ENCODE peak calls at places on chromosome 4, in four cellular contexts. One of them, this sample, is unnamed.

GRCh38 chr4:126874533-126874932 is 758.2 kb upstream of the INTU start:
- DNase-seq in neuronal stem cell: no peak
- DNase-seq in mesenchymal stem cell: no peak
- DNase-seq in H9: no peak
- DNase-seq in this sample: no peak

GRCh38 chr4:1277667-1278335 is 11.9 kb upstream of the MAEA start:
- DNase-seq in mesenchymal stem cell: no peak
- DNase-seq in H9: no peak
- DNase-seq in neuronal stem cell: no peak
- DNase-seq in this sample: no peak

GRCh38 chr4:6582889-6583504 is 8.0 kb downstream of the MAN2B2 start:
- DNase-seq in mesenchymal stem cell: peak; percentile 20
- DNase-seq in neuronal stem cell: no peak
- DNase-seq in H9: no peak
- DNase-seq in this sample: peak; percentile 19

GRCh38 chr4:185638548-185639301 is 103.4 kb upstream of the PDLIM3 start:
- DNase-seq in H9: peak; percentile 39
- DNase-seq in neuronal stem cell: no peak
- DNase-seq in mesenchymal stem cell: peak; percentile 22
- DNase-seq in this sample: no peak

GRCh38 chr4:93475730-93476129 is 352.8 kb upstream of the ATOH1 start:
- DNase-seq in neuronal stem cell: no peak
- DNase-seq in mesenchymal stem cell: no peak
- DNase-seq in H9: no peak
- DNase-seq in this sample: no peak

GRCh38 chr4:9785926-9786325 is 4.5 kb downstream of the DRD5 start:
- DNase-seq in neuronal stem cell: no peak
- DNase-seq in H9: no peak
- DNase-seq in mesenchymal stem cell: no peak
- DNase-seq in this sample: no peak

GRCh38 chr4:108060686-108061321 is 71.1 kb downstream of the HADH start:
- DNase-seq in neuronal stem cell: no peak
- DNase-seq in mesenchymal stem cell: peak; percentile 29
- DNase-seq in H9: no peak
- DNase-seq in this sample: no peak

GRCh38 chr4:103996637-103997036 is 276.9 kb upstream of the TACR3 start:
- DNase-seq in mesenchymal stem cell: peak; percentile 91
- DNase-seq in neuronal stem cell: peak; percentile 51
- DNase-seq in H9: peak; percentile 82
- DNase-seq in this sample: peak; percentile 49

GRCh38 chr4:8438743-8439142 is 1.8 kb downstream of the ACOX3 start:
- DNase-seq in H9: no peak
- DNase-seq in neuronal stem cell: no peak
- DNase-seq in mesenchymal stem cell: no peak
- DNase-seq in this sample: no peak

GRCh38 chr4:16092682-16093319 is 9.0 kb upstream of the PROM1 start:
- DNase-seq in neuronal stem cell: no peak
- DNase-seq in H9: peak; percentile 52
- DNase-seq in mesenchymal stem cell: no peak
- DNase-seq in this sample: no peak

GRCh38 chr4:20194079-20195013 is 57.4 kb upstream of the SLIT2 start:
- DNase-seq in mesenchymal stem cell: peak; percentile 45
- DNase-seq in neuronal stem cell: no peak
- DNase-seq in H9: no peak
- DNase-seq in this sample: no peak

GRCh38 chr4:140996757-140997156 is 136.5 kb downstream of the RNF150 start:
- DNase-seq in H9: no peak
- DNase-seq in neuronal stem cell: no peak
- DNase-seq in mesenchymal stem cell: peak; percentile 49
- DNase-seq in this sample: peak; percentile 16

GRCh38 chr4:26238782-26239647 is 81.8 kb upstream of the RBPJ start:
- DNase-seq in H9: no peak
- DNase-seq in neuronal stem cell: peak; percentile 58
- DNase-seq in mesenchymal stem cell: peak; percentile 20
- DNase-seq in this sample: no peak

GRCh38 chr4:38314663-38315062 is 349.3 kb upstream of the KLF3 start:
- DNase-seq in neuronal stem cell: no peak
- DNase-seq in mesenchymal stem cell: no peak
- DNase-seq in H9: no peak
- DNase-seq in this sample: no peak

GRCh38 chr4:72987741-72988729 is 81.5 kb downstream of the COX18 start:
- DNase-seq in mesenchymal stem cell: no peak
- DNase-seq in H9: no peak
- DNase-seq in neuronal stem cell: no peak
- DNase-seq in this sample: peak; percentile 22

GRCh38 chr4:89446193-89446592 is 138.6 kb upstream of the GPRIN3 start:
- DNase-seq in neuronal stem cell: no peak
- DNase-seq in mesenchymal stem cell: no peak
- DNase-seq in H9: no peak
- DNase-seq in this sample: no peak

GRCh38 chr4:86511590-86511989 is 82.5 kb upstream of the PTPN13 start:
- DNase-seq in H9: no peak
- DNase-seq in mesenchymal stem cell: no peak
- DNase-seq in neuronal stem cell: no peak
- DNase-seq in this sample: no peak

GRCh38 chr4:56240554-56241190 is 146.6 kb downstream of the AASDH start:
- DNase-seq in neuronal stem cell: no peak
- DNase-seq in H9: no peak
- DNase-seq in mesenchymal stem cell: peak; percentile 38
- DNase-seq in this sample: no peak

GRCh38 chr4:152935138-152935537 is 985 bp upstream of the FHDC1 start:
- DNase-seq in neuronal stem cell: peak; percentile 35
- DNase-seq in H9: peak; percentile 73
- DNase-seq in mesenchymal stem cell: peak; percentile 6
- DNase-seq in this sample: peak; percentile 75

DNA sequence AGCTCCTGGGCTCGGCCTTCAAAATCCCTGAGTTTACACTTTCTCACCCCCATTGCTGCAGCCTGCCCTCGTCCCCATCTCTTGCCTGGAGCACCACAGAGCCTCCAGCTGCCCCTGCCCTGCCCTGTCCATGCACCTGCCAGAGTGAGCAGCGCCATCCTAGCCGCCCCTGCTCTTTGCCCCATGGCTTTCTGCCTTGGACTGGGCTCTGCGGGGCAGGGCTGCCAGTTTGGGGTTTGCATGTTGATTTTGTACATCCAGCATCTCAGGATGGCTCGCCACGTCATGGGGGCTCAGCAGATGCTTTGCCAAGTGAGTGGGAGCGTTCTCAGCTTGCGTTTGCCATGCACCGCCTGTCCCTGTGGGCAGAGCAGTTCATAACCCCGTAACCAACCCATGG is 67.1 kb upstream of the HGFAC start:
- DNase-seq in H9: no peak
- DNase-seq in mesenchymal stem cell: no peak
- DNase-seq in neuronal stem cell: no peak
- DNase-seq in this sample: no peak
- H4K91ac ChIP-seq in H9: no peak overlapping the region
- H4K91ac ChIP-seq in mesenchymal stem cell: no peak overlapping the region
- H4K91ac ChIP-seq in neuronal stem cell: no peak overlapping the region
- H4K91ac ChIP-seq in this sample: no peak overlapping the region

GRCh38 chr4:107037188-107037587 is 1.1 kb upstream of the DKK2 start:
- DNase-seq in mesenchymal stem cell: peak; percentile 44
- DNase-seq in neuronal stem cell: peak; percentile 49
- DNase-seq in H9: peak; percentile 81
- DNase-seq in this sample: peak; percentile 7

GRCh38 chr4:107036602-107037151 is 564 bp upstream of the DKK2 start:
- DNase-seq in mesenchymal stem cell: peak; percentile 14
- DNase-seq in H9: no peak
- DNase-seq in neuronal stem cell: peak; percentile 9
- DNase-seq in this sample: no peak

GRCh38 chr4:107034091-107034698 is 1.9 kb downstream of the DKK2 start:
- DNase-seq in mesenchymal stem cell: peak; percentile 61
- DNase-seq in H9: peak; percentile 75
- DNase-seq in neuronal stem cell: peak; percentile 64
- DNase-seq in this sample: no peak

GRCh38 chr4:107035711-107036601 is at the start of gene DKK2:
- DNase-seq in neuronal stem cell: peak; percentile 32
- DNase-seq in H9: peak; percentile 41
- DNase-seq in mesenchymal stem cell: peak; percentile 58
- DNase-seq in this sample: no peak

DNA sequence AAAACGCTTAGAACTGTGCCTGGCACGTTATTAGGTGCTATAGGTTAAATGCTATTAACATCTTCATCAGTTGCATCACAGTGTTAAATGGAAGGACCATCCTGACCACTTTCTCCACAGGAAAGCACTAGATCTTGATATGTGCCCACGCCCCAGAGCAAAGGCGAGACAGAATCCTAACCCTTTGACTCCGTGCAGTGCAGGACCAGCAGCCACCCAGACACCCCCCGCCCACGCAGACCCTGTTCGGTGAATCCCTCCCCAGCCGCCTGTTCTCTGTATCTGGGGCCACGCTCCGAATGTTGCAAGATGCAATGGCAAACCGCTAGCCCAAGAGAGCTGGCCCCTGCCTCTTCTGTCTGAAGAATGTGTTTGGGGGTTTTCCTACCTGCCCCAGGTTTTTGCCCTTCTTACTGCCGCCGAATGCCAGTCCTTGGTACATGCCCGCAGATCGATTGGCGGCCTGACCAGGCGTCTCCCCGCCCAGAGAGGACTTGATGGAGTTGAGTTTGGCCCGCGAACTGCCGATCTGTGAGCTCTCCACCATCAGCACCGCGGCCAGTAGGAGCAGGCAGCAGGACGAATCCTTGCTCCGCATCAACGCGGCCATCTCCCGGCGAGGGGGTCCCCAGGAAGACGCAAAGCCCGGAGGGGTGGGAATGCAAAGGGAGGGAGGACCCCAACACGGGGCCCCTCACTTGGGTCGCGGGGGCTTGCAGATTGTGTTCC is 967 bp downstream of the DKK2 start:
- DNase-seq in mesenchymal stem cell: peak; percentile 44
- DNase-seq in H9: peak; percentile 61
- DNase-seq in neuronal stem cell: peak; percentile 47
- DNase-seq in this sample: no peak
- H3K4me2 ChIP-seq in mesenchymal stem cell: peak overlapping the region; percentile 89
- H3K4me2 ChIP-seq in H9: peak overlapping the region; percentile 82
- H3K4me2 ChIP-seq in neuronal stem cell: peak overlapping the region; percentile 97
- H3K4me2 ChIP-seq in this sample: peak overlapping the region; percentile 75

DNA sequence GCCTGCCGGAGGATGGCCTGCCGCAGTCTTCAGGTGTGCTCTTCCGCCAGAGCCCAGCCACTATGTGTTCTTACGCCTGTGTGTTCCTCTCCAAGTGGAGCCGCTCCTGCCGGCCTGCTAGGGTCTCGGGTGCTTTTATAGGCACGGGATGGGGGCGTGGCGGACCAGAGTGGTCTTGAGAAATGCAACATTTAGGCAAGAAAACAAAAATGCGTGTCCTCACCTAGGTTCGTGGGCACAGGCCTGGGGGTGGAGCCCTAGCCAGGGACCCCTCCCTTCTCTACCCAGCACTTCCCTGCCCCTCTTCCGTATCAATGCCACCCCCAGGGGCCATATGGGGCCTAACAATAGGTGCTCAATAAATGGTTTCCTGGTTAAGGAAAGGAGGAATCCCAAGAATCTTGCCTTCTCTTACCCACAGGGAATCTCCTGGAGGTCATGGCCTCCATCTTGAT is 34.4 kb upstream of the LRBA start:
- DNase-seq in mesenchymal stem cell: no peak
- DNase-seq in neuronal stem cell: no peak
- DNase-seq in H9: peak; percentile 93
- DNase-seq in this sample: no peak
- H4K91ac ChIP-seq in mesenchymal stem cell: no peak overlapping the region
- H4K91ac ChIP-seq in neuronal stem cell: no peak overlapping the region
- H4K91ac ChIP-seq in H9: no peak overlapping the region
- H4K91ac ChIP-seq in this sample: no peak overlapping the region

DNA sequence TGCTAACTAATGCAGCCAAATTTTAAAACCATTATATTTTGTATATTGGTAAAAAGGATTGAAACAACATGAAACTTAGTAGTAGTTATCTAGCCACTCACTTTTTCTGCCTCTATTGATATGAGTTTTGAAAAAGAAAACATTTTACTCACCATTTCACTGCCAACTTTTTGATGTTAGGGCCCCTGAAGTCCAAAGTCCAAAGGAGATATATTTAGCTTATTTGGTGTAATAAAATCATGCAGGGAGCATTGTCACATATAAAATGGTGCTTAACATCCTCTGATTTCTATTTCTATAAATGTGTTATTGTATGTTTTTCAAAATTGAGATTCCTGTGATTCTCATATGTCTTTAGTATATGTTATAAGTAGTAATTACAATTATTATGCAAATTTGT is 24.5 kb upstream of the CXCL3 start:
- DNase-seq in mesenchymal stem cell: no peak
- DNase-seq in neuronal stem cell: no peak
- DNase-seq in H9: no peak
- DNase-seq in this sample: no peak
- H3K4me2 ChIP-seq in mesenchymal stem cell: no peak overlapping the region
- H3K4me2 ChIP-seq in neuronal stem cell: no peak overlapping the region
- H3K4me2 ChIP-seq in H9: no peak overlapping the region
- H3K4me2 ChIP-seq in this sample: no peak overlapping the region

This sample was measured in trophoblast cell.